ENCODE peak calls at places on chromosomes 12 and 14, in six cellular contexts. B is fibroblast of pulmonary artery, U is endothelial cell, T is mammary epithelial cell, M is heart right ventricle, V is nephron progenitor cell. C is an unnamed sample.

GRCh38 chr14:69152181-69152943 is 557 bp downstream of the DCAF5 start:
- DNase-seq in B (peak), U (peak), T (peak), M (peak), V (no peak), C (peak)

GRCh38 chr14:68939893-68940613 is 39.0 kb downstream of the ACTN1 start:
- DNase-seq in B (peak), U (no peak), T (peak), M (peak), V (peak), C (peak)

GRCh38 chr14:55383039-55383438 is 28.6 kb downstream of the ATG14 start:
- DNase-seq in B (no peak), U (no peak), T (no peak), M (no peak), V (no peak), C (no peak)

GRCh38 chr12:99804715-99805114 is 157.2 kb downstream of the GARIN6 start:
- DNase-seq in B (no peak), U (no peak), T (peak), M (no peak), V (no peak), C (no peak)

GRCh38 chr12:30025317-30025716 is 241.6 kb upstream of the TMTC1 start:
- DNase-seq in B (peak), U (no peak), T (no peak), M (no peak), V (no peak), C (no peak)

GRCh38 chr12:123591702-123592481 is 7.5 kb downstream of the TMED2 start:
- DNase-seq in B (peak), U (no peak), T (no peak), M (no peak), V (no peak), C (no peak)

GRCh38 chr14:106039400-106039799 is 513.0 kb downstream of the TMEM121 start:
- DNase-seq in B (no peak), U (no peak), T (no peak), M (no peak), V (no peak), C (peak)

GRCh38 chr14:52848626-52849025 is 57.2 kb upstream of the GNPNAT1 start:
- DNase-seq in B (no peak), U (no peak), T (no peak), M (no peak), V (no peak), C (no peak)

GRCh38 chr12:119145367-119145766 is 33.4 kb upstream of the HSPB8 start:
- DNase-seq in B (no peak), U (no peak), T (no peak), M (no peak), V (no peak), C (no peak)

GRCh38 chr12:4214912-4215861 is 58.4 kb upstream of the CCND2 start:
- DNase-seq in B (peak), U (no peak), T (no peak), M (peak), V (no peak), C (no peak)

GRCh38 chr14:81252278-81252677 is 31.5 kb upstream of the GTF2A1 start:
- DNase-seq in B (no peak), U (no peak), T (no peak), M (no peak), V (no peak), C (no peak)

GRCh38 chr12:113724703-113725556 is 241.2 kb downstream of the RBM19 start:
- DNase-seq in B (no peak), U (no peak), T (no peak), M (no peak), V (no peak), C (no peak)
- TF ChIP-seq CTCF in B (no peak), U (no peak), T (no peak), M (no peak), V (no peak), C (no peak)

GRCh38 chr12:6472491-6472890 is 2.0 kb upstream of the VAMP1 start:
- DNase-seq in B (no peak), U (no peak), T (no peak), M (no peak), V (no peak), C (no peak)

GRCh38 chr12:6469092-6469491 is 1.4 kb downstream of the VAMP1 start:
- DNase-seq in B (no peak), U (no peak), T (no peak), M (no peak), V (no peak), C (no peak)

GRCh38 chr12:6471992-6472366 is 1.5 kb upstream of the VAMP1 start:
- DNase-seq in B (no peak), U (no peak), T (peak), M (no peak), V (no peak), C (no peak)

GRCh38 chr12:6469609-6470374 is 685 bp downstream of the VAMP1 start:
- DNase-seq in B (no peak), U (no peak), T (no peak), M (no peak), V (no peak), C (no peak)

DNA sequence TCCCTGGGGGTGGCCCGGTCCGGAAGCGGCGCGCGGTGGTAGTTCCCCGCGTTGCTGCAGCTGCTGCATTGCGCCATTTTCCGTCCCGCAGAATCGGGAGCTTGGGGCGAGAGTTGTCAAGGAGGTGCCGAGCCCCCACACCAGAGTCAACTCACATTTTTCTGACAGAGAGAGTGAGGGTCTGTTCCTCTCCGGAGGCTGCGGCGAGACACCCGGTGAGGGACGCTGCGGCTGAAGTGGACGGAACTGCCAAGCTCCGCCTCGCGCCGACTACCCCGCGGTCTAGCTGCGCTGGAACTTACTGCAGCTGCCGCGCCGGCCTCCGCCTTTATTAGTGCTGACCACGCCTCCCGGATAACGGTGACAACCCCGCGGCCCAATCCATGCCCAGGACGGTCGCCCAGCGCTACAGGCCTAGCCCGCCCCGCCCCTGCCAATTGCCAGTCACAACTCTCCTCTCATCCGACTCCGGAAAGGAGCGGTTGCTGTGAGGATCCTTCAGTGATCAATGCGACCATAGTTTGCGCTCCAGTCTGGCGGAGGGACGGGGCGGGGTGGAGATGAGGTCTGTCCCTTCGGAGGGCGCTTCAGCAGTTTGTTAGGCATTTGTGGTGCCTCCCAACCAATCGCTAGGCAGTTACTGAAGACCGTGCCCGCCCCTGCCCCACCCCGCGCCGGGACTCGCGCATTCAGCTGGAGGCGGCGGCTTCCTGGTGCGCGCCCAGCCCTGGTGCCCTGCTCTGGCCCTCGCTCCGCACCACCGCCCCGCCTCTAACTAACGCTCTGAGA is at the start of gene VAMP1:
- DNase-seq in B (peak), U (peak), T (peak), M (peak), V (peak), C (peak)
- TF ChIP-seq CTCF in B (no peak), U (no peak), T (no peak), M (no peak), V (no peak), C (no peak)

DNA sequence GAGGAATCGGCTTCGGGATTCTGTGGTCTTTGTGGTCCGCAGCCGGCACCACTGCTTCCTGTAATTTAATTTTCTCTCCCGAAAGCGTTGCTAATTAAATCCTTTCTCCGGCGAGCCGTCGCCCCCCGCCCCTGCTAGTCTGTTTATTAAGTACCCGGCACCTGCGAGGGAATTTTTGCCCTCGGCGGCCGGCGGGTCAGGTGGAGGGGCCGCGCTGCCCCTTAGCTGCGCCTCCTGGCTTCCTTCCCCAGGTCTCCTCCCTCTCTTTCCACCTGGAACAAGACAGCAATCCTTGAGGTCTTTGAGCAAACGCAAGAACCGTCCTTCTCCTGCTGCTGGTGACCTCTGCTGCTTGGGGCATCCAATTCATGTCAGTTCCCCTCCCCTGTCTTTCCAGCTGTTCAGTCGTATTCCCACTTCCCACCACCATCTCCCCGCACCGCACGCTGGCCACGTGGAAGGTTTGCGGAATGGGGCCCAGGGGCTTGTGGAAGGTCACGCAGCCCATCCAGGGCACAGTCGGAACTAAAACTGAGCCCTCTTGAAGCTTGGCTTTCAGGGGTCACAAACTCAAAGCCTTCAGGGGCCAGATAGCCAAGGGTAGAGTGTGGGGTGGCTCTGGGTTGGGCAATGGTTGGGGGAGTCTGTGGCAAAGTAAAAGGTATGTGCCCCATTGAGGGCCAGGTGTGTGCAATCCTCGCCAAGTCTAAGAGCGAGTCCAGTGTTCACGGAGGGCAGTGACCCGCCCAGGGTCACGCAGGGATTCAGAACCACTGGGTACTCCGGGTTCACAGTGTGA is 16.1 kb downstream of the ZDHHC22 start:
- DNase-seq in B (no peak), U (no peak), T (no peak), M (no peak), V (no peak), C (no peak)
- TF ChIP-seq CTCF in B (no peak), U (peak), T (no peak), M (no peak), V (no peak), C (peak)

GRCh38 chr12:76929499-76929898 is 50.7 kb upstream of the CSRP2 start:
- DNase-seq in B (no peak), U (no peak), T (no peak), M (no peak), V (no peak), C (no peak)

GRCh38 chr12:76922821-76923315 is 44.0 kb upstream of the CSRP2 start:
- DNase-seq in B (no peak), U (no peak), T (no peak), M (no peak), V (no peak), C (no peak)

GRCh38 chr12:76921891-76922664 is 43.3 kb upstream of the CSRP2 start:
- DNase-seq in B (no peak), U (no peak), T (no peak), M (no peak), V (no peak), C (no peak)

DNA sequence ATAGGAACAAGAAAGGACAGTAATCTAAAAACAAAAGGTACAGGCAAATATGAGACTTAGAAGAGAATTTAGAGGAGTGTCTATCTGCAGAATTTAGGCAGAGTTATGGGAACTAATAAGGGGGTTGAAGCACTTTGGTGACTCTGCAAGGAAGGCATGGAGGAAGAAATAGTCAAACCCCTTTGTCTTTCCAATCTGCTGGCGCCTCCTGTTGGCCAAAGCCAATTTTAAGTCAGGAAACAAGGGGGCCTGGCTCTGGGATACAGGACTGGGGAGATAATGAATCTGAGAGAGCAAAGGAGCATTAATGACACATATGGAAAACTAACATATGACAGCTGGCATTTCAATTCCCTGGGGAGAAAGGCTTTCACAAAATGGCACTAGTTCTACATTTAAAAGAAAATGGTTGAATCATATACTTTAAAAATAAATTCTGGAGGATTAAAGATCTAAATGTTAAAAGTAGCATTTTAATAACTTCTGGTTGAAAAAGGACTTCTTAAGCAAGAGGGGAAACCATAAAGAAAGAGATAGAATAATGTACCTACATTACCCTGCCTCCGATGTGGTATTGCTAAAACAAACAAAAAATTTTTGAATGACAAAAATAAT is 48.5 kb upstream of the CSRP2 start:
- DNase-seq in B (peak), U (peak), T (peak), M (no peak), V (peak), C (no peak)
- TF ChIP-seq CTCF in B (peak), U (peak), T (peak), M (no peak), V (peak), C (no peak)

GRCh38 chr14:97276573-97276972 is 479.4 kb downstream of the VRK1 start:
- DNase-seq in B (no peak), U (no peak), T (no peak), M (no peak), V (no peak), C (no peak)

GRCh38 chr14:97270308-97270707 is 473.1 kb downstream of the VRK1 start:
- DNase-seq in B (no peak), U (no peak), T (no peak), M (no peak), V (no peak), C (no peak)

GRCh38 chr14:97274626-97275025 is 477.4 kb downstream of the VRK1 start:
- DNase-seq in B (no peak), U (no peak), T (no peak), M (no peak), V (no peak), C (no peak)

GRCh38 chr14:97275276-97275675 is 478.1 kb downstream of the VRK1 start:
- DNase-seq in B (no peak), U (no peak), T (no peak), M (no peak), V (no peak), C (no peak)

DNA sequence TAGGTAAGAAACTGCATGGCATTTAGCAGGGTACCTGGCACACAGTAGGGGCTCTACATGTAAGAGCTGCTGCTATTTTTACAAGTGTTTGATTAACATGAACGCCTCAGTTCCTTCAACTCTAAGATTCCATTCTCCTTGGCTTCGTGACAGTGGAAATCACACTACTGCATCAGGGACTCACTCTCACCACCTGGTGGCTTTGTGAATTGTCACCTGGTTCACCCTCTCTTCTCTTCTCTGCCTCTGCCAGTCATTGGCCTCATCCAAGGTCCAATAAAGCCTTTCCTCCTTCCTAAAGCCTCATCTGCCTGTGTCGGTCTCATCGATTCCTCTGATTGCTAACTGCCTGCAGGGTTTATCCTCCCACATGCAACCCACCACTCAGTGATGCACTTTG is 476.4 kb downstream of the VRK1 start:
- DNase-seq in B (no peak), U (no peak), T (no peak), M (no peak), V (no peak), C (no peak)
- TF ChIP-seq CTCF in B (no peak), U (no peak), T (no peak), M (no peak), V (no peak), C (no peak)

GRCh38 chr12:34306133-34306830 is 284.0 kb downstream of the ALG10 start:
- DNase-seq in B (no peak), U (no peak), T (no peak), M (no peak), V (no peak), C (no peak)
- TF ChIP-seq CTCF in B (no peak), U (no peak), T (no peak), M (no peak), V (no peak), C (no peak)

DNA sequence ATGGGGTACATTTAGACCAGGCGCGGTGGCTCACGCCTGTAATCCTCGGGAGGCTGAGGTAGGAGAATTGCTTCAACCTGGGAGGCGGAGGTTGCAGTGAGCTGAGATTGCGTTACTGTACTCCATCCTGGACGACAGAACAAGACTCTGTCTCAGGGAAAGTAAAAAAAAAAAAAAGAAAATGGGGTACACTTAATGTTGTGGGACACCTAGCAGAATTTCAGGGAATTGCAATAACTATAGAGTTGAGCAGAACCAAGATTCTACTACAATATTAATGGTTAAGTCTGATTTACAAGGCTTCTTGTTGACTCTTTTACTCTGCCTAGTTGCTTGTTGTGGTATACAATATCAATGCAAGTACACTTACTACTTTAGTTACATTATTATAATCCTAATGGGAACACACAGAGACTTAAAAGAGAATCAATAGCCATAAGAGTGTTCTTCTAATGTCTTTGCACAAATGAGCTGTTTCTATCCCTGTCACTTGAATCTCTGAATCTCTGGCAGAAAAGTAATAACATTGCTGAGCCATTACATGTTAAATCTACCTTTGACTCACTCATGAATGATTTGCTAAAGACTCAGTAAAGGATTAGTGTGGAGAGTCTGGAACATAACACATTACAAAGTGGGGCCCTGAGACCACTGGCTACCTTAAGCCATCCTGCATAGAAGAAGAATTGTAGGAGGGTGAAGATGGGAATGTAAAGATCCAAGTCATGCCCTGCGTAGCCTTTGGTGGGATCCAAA is 22.7 kb downstream of the BEST3 start:
- DNase-seq in B (no peak), U (no peak), T (no peak), M (no peak), V (no peak), C (no peak)
- TF ChIP-seq CTCF in B (no peak), U (no peak), T (peak), M (no peak), V (no peak), C (no peak)

DNA sequence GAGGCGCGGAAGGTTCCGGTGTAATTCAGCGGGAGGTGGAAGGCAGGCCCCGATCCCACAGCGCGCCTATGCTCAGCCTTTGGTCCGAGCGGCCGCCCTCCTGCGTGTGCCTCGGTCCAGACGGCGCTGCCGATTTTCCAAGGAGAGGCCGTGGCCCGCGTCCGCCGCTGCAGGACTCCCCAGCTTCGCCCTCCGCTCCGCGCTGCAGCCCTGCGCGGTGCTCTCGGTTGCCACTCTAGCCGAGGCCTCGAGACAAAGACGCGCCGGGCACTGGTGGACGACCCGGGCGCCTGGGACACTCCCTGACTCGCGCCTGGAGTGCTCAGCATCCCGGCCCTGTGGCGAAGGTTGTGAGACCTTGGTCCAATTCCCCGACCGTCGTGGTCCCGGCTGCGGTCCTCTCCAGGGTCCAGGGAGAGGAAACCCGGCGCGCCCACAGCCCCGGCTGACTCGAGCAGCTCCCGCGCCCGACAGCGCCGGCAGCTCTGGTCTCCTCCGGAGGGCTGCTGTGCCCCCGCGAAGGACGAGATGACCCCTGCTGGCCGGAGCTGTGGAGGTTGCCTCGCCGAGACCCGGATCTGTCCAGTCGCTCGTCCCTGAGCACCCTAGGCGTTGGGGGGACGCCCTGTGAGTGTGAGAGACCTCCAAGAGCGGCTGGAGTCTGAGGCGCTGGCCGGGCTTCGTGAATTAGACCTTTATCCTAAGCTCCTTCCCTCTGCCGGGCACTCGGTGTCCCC is 6.5 kb downstream of the HOXC12 start:
- DNase-seq in B (no peak), U (peak), T (no peak), M (no peak), V (peak), C (no peak)
- TF ChIP-seq CTCF in B (no peak), U (no peak), T (no peak), M (no peak), V (no peak), C (no peak)

DNA sequence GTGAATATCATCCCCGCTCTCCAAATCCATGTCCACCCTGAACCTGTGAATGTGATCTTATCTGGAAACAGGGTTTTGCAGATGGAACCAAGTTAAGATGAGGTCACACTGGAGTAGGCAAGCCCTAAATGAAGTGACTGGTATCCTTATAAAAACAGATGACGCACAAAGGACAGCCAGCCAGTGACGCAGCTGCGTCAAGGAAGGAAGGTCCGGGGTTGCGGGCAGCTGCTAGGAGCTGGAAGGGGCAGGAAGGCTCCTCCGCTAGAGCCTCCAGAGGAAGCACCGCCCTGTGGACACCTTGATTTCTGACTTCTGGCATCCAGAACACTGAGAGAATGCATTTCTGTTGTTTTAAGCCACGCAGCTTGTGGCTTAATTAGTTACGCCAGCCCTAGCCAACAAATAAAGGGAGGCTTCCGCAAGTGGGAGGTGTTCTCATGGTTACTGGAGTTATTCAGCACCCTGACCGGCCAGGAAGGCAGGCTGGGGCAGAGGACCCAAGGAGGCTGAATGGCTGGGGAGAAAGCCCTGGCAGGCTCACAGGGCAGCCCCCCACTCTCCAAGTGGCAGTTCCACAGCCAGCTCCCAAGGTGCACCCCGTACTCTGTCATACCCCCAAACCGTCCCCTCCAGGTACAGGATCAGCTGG is 127.6 kb upstream of the NCOR2 start:
- DNase-seq in B (peak), U (no peak), T (peak), M (peak), V (no peak), C (peak)
- TF ChIP-seq CTCF in B (no peak), U (no peak), T (peak), M (no peak), V (no peak), C (no peak)

C was measured in RWPE1.